ENCODE peak calls at places on chromosomes 13 and 19, in six cellular contexts. L is GM04504, Z is cardiac fibroblast, Q is NCI-H146, I is iris pigment epithelial cell, N is MCF 10A. K is an unnamed sample.

GRCh38 chr13:109297628-109298027 is 488.8 kb downstream of the IRS2 start:
- DNase-seq in Q (no peak), I (peak; percentile 86), N (no peak), L (peak; percentile 80), Z (peak; percentile 92), K (peak; percentile 90)

GRCh38 chr13:110521296-110521680 is 40.2 kb downstream of the RAB20 start:
- DNase-seq in L (no peak), Z (no peak), Q (no peak), N (no peak), I (no peak), K (no peak)

GRCh38 chr19:7904074-7905020 is 670 bp downstream of the MAP2K7 start:
- DNase-seq in L (no peak), Z (no peak), N (peak; percentile 29), I (no peak), Q (no peak), K (no peak)

GRCh38 chr13:21150013-21150412 is 26.3 kb downstream of the SKA3 start:
- DNase-seq in Q (no peak), Z (peak; percentile 25), I (peak; percentile 34), N (no peak), L (no peak), K (no peak)

GRCh38 chr13:84315527-84315926 is 433.3 kb upstream of the SLITRK1 start:
- DNase-seq in Q (peak; percentile 2), N (no peak), Z (no peak), L (no peak), I (no peak), K (no peak)

GRCh38 chr13:80040977-80041310 is 300.0 kb downstream of the SPRY2 start:
- DNase-seq in N (no peak), Q (no peak), I (no peak), L (no peak), Z (no peak), K (no peak)

GRCh38 chr13:95644611-95645052 is at the start of gene DZIP1:
- DNase-seq in L (peak; percentile 59), I (peak; percentile 89), N (peak; percentile 80), Z (peak; percentile 87), Q (peak; percentile 93), K (peak; percentile 82)

GRCh38 chr19:3310280-3310679 is 56.1 kb upstream of the NFIC start:
- DNase-seq in I (no peak), Q (no peak), Z (no peak), N (no peak), L (no peak), K (no peak)

GRCh38 chr13:27176772-27177171 is 5.2 kb upstream of the USP12 start:
- DNase-seq in L (no peak), N (no peak), Q (no peak), I (no peak), Z (no peak), K (no peak)

GRCh38 chr13:86909318-86909717 is 761.9 kb upstream of the SLITRK5 start:
- DNase-seq in Z (no peak), I (no peak), Q (no peak), L (no peak), N (no peak), K (no peak)

GRCh38 chr13:75621147-75621546 is 15.0 kb upstream of the LMO7 start:
- DNase-seq in L (peak; percentile 56), N (no peak), Q (no peak), I (peak; percentile 74), Z (peak; percentile 78), K (no peak)